ENCODE peak calls at places on chromosomes 3 and 15, in nine cellular contexts. D, A, P, T, G, K, V, R and E are unnamed samples.

GRCh38 chr3:120200836-120201235 is 84.2 kb downstream of the GPR156 start:
- DNase-seq in R (no peak), D (no peak), K (no peak), P (no peak), A (no peak), V (no peak), G (no peak), T (no peak), E (no peak)

GRCh38 chr3:9180764-9181117 is 68.7 kb downstream of the SRGAP3 start:
- DNase-seq in G (no peak), K (no peak), P (no peak), T (no peak), D (no peak), V (no peak), R (no peak), A (no peak), E (no peak)

GRCh38 chr3:73516656-73517055 is 108.1 kb downstream of the PDZRN3 start:
- DNase-seq in D (no peak), T (no peak), G (peak), R (peak), K (no peak), P (no peak), V (no peak), A (no peak), E (no peak)

GRCh38 chr3:10357592-10358308 is 36.8 kb upstream of the SEC13 start:
- DNase-seq in P (no peak), D (no peak), T (peak), R (no peak), G (peak), A (no peak), V (no peak), K (no peak), E (no peak)

GRCh38 chr3:107235923-107236315 is 141.3 kb upstream of the CCDC54 start:
- DNase-seq in T (peak), G (peak), R (no peak), K (peak), A (no peak), P (peak), V (no peak), D (peak), E (no peak)

GRCh38 chr3:33919312-33919711 is 120.9 kb downstream of the PDCD6IP start:
- DNase-seq in D (no peak), G (peak), P (no peak), T (no peak), K (no peak), R (no peak), A (no peak), V (no peak), E (no peak)

GRCh38 chr15:92409006-92409405 is 15.3 kb downstream of the ST8SIA2 start:
- DNase-seq in D (no peak), V (no peak), P (no peak), T (no peak), G (no peak), R (no peak), K (no peak), A (no peak), E (no peak)

GRCh38 chr3:152899306-152899705 is 64.4 kb downstream of the P2RY1 start:
- DNase-seq in V (no peak), G (no peak), R (no peak), A (no peak), K (no peak), T (no peak), P (no peak), D (no peak), E (no peak)

GRCh38 chr3:169666501-169667379 is 3.2 kb upstream of the MECOM start:
- DNase-seq in R (no peak), P (no peak), A (no peak), G (no peak), T (no peak), K (peak), D (no peak), V (no peak), E (no peak)

GRCh38 chr3:27253831-27254230 is 115.4 kb downstream of the NEK10 start:
- DNase-seq in D (no peak), V (peak), A (peak), K (peak), P (no peak), G (peak), R (no peak), T (peak), E (no peak)

GRCh38 chr3:156642750-156643728 is 31.4 kb upstream of the TIPARP start:
- DNase-seq in A (no peak), R (no peak), V (no peak), P (no peak), D (no peak), T (no peak), K (no peak), G (no peak), E (no peak)

GRCh38 chr3:196149922-196150321 is 61.3 kb downstream of the ZDHHC19 start:
- DNase-seq in T (no peak), D (no peak), R (no peak), P (no peak), V (no peak), A (no peak), K (no peak), G (no peak), E (no peak)

GRCh38 chr3:195897081-195897852 is 11.1 kb downstream of the TNK2 start:
- DNase-seq in D (no peak), R (peak), G (peak), T (peak), K (no peak), V (no peak), P (no peak), A (no peak), E (no peak)

DNA sequence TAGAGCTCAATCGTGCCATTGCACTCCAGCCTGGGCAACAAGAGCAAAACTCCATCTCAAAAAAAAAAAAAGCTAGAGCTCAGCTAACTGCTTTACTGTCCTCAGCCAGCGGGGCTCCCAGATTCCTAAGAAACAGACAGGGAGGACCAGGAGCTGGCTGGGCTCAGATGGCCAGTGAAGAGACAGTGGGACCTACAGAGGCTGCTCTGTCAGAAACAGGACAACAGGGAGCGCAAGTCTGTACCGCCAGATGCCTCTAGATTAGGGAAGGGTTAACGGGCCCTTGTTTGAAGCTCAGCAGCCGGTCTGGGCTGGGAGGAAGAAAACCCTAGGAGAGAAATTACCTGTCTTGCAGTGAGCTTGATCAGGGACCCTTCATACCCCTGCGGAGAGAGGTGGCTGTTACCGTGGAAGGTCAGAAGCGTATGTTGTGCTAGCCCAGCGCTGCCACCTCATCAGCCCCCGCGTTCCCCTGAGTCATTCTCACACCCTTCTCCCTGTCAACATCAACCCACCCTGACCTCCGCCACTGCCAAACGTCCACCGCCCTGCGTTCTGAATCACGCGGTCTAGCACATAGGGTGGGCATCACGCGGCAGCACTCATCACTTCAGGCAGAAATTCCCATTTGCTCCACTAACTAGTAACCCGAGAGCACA is 25.3 kb downstream of the RBPMS2 start:
- DNase-seq in R (peak), D (no peak), K (no peak), T (no peak), A (no peak), G (peak), P (no peak), V (no peak), E (no peak)
- TF ChIP-seq CTCF in R (peak), D (no peak), K (no peak), T (no peak), A (no peak), G (peak), P (no peak), V (no peak), E (peak)

DNA sequence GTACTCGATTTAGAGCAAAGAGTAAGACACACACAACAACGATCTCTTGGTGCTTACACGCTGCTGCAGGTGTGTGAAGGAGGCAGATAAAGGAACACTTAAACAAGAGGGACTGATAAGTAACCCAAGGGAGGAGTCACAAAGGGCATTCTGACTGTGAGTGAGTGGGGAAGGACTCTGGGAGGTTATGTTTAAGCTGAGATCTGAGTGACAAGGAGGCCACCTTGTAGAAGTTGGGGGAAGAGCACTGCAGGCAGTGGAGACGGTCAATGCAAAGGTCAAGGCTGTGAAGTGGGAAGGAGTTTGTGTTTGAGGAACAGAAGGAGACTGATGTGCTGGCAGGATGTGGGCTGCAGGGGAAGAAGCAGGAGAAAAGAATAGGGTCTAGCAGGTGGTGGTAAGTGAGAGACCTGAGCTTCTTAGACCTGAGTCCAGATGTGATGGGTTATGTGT is 63.1 kb downstream of the LPP start:
- DNase-seq in P (no peak), D (no peak), A (no peak), T (no peak), R (no peak), K (peak), V (no peak), G (no peak), E (no peak)
- TF ChIP-seq CTCF in P (no peak), D (no peak), A (no peak), T (no peak), R (no peak), K (no peak), V (no peak), G (no peak), E (no peak)

GRCh38 chr15:38540516-38540915 is 24.1 kb downstream of the RASGRP1 start:
- DNase-seq in V (no peak), D (no peak), G (no peak), T (no peak), K (no peak), P (no peak), A (no peak), R (no peak), E (no peak)

GRCh38 chr15:38541046-38541445 is 23.6 kb downstream of the RASGRP1 start:
- DNase-seq in K (no peak), V (no peak), G (no peak), R (no peak), T (no peak), D (no peak), P (no peak), A (no peak), E (no peak)

GRCh38 chr15:38547255-38547997 is 17.2 kb downstream of the RASGRP1 start:
- DNase-seq in R (no peak), T (no peak), P (no peak), A (no peak), K (no peak), V (no peak), G (peak), D (no peak), E (no peak)

GRCh38 chr15:38549222-38549621 is 15.4 kb downstream of the RASGRP1 start:
- DNase-seq in V (no peak), K (no peak), T (no peak), G (peak), R (no peak), D (no peak), A (no peak), P (no peak), E (no peak)

DNA sequence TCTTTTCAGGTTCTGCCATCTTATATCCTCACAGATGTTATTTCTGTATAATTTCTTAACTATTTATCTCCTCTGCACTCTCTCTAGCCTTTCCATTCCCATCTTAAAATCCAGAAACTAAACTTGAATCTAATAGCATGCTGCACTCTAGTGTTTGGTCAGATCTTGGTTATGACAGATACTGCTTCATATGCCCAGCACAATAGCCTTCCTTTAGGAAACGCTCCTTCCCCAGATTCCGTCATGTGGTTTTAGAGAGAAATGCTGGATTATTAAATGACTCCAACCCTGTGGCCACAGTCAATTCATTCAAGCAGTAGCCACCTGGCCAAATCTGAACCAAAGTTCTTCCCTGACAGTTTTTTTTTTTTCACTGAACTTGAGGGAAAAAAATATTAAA is 19.4 kb downstream of the RASGRP1 start:
- DNase-seq in P (no peak), T (no peak), V (no peak), D (no peak), R (no peak), K (no peak), A (no peak), G (peak), E (no peak)
- TF ChIP-seq CTCF in P (no peak), T (no peak), V (no peak), D (no peak), R (no peak), K (no peak), A (no peak), G (peak), E (no peak)

GRCh38 chr15:25439456-25439836 is 622 bp upstream of the UBE3A start:
- DNase-seq in V (no peak), D (no peak), K (no peak), R (no peak), T (no peak), P (no peak), G (peak), A (no peak), E (no peak)

GRCh38 chr15:25438601-25439455 is at the start of gene UBE3A:
- DNase-seq in V (peak), D (peak), T (peak), G (peak), R (peak), A (peak), K (peak), P (peak), E (peak)

GRCh38 chr15:25436707-25437106 is 2.1 kb downstream of the UBE3A start:
- DNase-seq in R (no peak), G (no peak), A (no peak), K (no peak), P (no peak), V (no peak), T (no peak), D (no peak), E (no peak)

GRCh38 chr15:25435474-25436243 is 3.2 kb downstream of the UBE3A start:
- DNase-seq in A (no peak), P (no peak), G (peak), T (no peak), R (no peak), K (no peak), V (no peak), D (no peak), E (no peak)

DNA sequence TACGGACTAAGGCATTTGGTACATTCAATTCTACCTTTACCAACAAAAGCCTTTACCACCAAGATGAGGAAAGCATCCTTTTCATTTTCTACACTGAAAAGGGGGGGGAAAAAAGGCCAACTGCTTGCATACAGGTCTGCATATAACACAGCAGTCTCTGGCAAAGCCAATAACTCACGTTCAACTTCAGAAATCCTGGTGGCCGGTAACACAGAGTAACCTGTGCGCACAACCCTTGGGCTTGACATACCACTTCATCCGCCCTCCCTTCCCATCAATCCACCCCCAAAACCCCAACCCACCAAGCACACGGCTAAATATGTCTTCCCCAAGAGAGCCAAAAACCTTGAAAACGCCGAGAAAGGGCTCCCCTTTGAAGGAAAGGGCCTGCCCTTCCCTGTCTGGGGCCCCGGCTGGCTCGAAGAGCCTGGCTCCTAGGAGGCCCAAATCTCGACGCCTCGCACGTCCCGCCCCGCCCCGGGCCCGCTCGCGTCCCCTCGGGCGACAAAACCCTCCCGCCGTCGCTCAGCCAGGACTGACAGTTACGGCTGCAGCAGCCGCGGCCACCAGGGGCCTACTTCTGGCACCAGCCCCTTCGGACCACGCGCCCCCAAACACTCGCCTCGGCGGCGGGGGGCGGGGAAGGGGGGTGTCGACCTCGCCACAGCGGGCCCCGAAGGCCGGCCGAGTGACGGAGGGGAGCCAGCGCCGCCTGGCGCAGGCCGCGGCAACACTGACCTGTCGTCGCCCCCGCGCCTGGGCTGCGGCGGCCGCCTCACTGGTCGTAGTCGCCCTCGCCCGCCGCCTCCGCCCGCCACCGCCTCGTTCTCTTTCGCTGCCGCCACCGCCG is 848 bp downstream of the UBE3A start:
- DNase-seq in V (peak), A (peak), T (peak), P (peak), G (peak), R (peak), K (peak), D (peak), E (peak)
- TF ChIP-seq CTCF in V (no peak), A (peak), T (peak), P (peak), G (peak), R (peak), K (no peak), D (no peak), E (peak)

GRCh38 chr3:116709479-116709878 is at the start of gene TUSC7:
- DNase-seq in A (no peak), K (no peak), V (no peak), D (no peak), T (no peak), P (no peak), G (no peak), R (no peak), E (no peak)
- TF ChIP-seq CTCF in A (no peak), K (no peak), V (no peak), D (no peak), T (no peak), P (no peak), G (no peak), R (no peak), E (no peak)

DNA sequence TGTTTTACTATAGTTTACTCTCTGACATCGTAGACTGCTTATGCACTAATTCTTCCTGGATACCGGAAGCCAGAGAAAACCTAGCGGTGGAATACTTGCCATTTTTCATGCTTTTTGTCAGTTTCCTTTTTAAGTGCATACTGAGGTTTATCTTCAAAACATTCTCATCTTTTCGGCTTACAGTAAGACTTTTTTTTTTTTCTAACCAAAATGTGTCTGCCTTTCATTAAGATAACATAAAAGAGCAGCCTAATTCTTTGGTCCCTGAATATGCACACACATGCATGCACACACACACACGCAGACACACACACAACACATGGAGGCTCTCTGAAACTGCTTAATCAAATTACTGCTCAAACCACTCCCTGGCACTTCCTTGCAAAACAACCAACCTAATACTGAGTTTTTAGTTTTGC is 1.3 kb downstream of the ZNF445 start:
- DNase-seq in P (no peak), R (no peak), K (no peak), A (no peak), G (peak), D (no peak), V (no peak), T (peak), E (no peak)
- TF ChIP-seq CTCF in P (no peak), R (no peak), K (no peak), A (no peak), G (peak), D (no peak), V (no peak), T (no peak), E (no peak)

DNA sequence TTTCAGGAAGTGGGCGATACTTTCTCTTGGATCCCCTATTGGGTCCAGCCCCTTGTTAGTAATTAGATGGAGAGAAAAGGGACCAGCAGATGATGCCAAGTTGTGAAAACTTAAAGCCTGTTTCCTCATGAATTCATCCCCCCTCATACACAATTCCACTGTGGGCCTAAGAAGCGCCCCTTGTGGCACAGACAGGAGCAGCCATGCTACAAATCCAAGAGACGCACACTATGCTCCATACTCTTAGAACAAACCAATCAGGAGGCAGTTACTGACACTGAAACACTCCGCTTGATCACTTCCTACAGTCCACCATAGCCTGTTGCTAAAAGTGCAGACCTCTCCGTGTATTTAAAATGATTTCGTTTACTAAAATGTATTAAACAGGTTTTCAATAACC is 111.3 kb upstream of the ARRDC4 start:
- DNase-seq in D (no peak), K (no peak), V (no peak), R (no peak), A (no peak), T (no peak), P (no peak), G (no peak), E (no peak)
- TF ChIP-seq CTCF in D (no peak), K (no peak), V (no peak), R (no peak), A (no peak), T (no peak), P (no peak), G (no peak), E (peak)

GRCh38 chr15:70584838-70585706 is 178.3 kb downstream of the UACA start:
- DNase-seq in T (no peak), P (peak), V (no peak), A (no peak), K (peak), R (no peak), D (no peak), G (peak), E (peak)
- TF ChIP-seq CTCF in T (peak), P (peak), V (peak), A (peak), K (peak), R (peak), D (no peak), G (peak), E (peak)

GRCh38 chr15:60551781-60552161 is 72.8 kb upstream of the ICE2 start:
- DNase-seq in V (no peak), D (no peak), G (no peak), P (no peak), R (no peak), K (peak), A (no peak), T (peak), E (no peak)
- TF ChIP-seq CTCF in V (no peak), D (no peak), G (no peak), P (no peak), R (no peak), K (peak), A (no peak), T (peak), E (no peak)